ENCODE peak calls at places on chromosomes 11 and 22, in nine cellular contexts. E is heart left ventricle; V is iPS-NIHi11; R is naive thymus-derived CD8-positive, alpha-beta T cell; L is M059J; A is T-cell; Z is AG04450; Y is sciatic nerve; J is activated CD8-positive, alpha-beta T cell treated with anti-CD3 and anti-CD28 coated beads, Interleukin-2, amount 10 ng/mL, durations not matched to agents 7 days and 5 days. C is an unnamed sample.
A peak's percentile ranks its signal among the peaks of the same experiment; 100 is the strongest.

GRCh38 chr11:3021125-3021524 is 29.0 kb upstream of the NAP1L4 start:
- DNase-seq in R (peak; percentile 56), L (peak; percentile 46), Y (no peak), A (peak; percentile 27), J (peak; percentile 64), V (peak; percentile 82), Z (no peak), E (no peak), C (peak; percentile 68)

GRCh38 chr22:41480397-41480735 is 11.4 kb downstream of the ACO2 start:
- DNase-seq in L (peak; percentile 68), V (no peak), R (no peak), J (no peak), Y (no peak), A (no peak), Z (peak; percentile 66), E (no peak), C (no peak)

GRCh38 chr22:28027453-28028448 is 108.7 kb upstream of the PITPNB start:
- DNase-seq in E (no peak), J (no peak), Y (peak; percentile 54), L (no peak), A (no peak), V (no peak), R (no peak), Z (no peak), C (no peak)

GRCh38 chr22:23088199-23088604 is 17.9 kb downstream of the GNAZ start:
- DNase-seq in Z (no peak), Y (no peak), E (no peak), R (no peak), L (no peak), V (peak; percentile 53), J (peak; percentile 45), A (no peak), C (peak; percentile 67)

GRCh38 chr11:46003647-46004046 is 81.2 kb downstream of the LARGE2 start:
- DNase-seq in L (no peak), Y (no peak), E (no peak), R (no peak), Z (no peak), A (no peak), J (no peak), V (no peak), C (no peak)

GRCh38 chr11:39810358-39810757 is 1649.1 kb downstream of the LRRC4C start:
- DNase-seq in V (no peak), L (no peak), Z (no peak), A (no peak), R (no peak), E (no peak), J (no peak), Y (no peak), C (peak; percentile 30)

GRCh38 chr11:5171856-5172255 is 17.3 kb upstream of the OR52A1 start:
- DNase-seq in E (no peak), L (no peak), R (no peak), V (no peak), Y (no peak), Z (no peak), A (no peak), J (no peak), C (no peak)

GRCh38 chr11:76628408-76628947 is 42.1 kb downstream of the LRRC32 start:
- DNase-seq in E (no peak), R (no peak), Z (no peak), V (no peak), A (no peak), L (no peak), J (peak; percentile 29), Y (no peak), C (no peak)

GRCh38 chr22:49964493-49965290 is 4.1 kb downstream of the PIM3 start:
- DNase-seq in E (peak; percentile 16), R (peak; percentile 18), J (no peak), A (no peak), Y (peak; percentile 63), Z (no peak), L (no peak), V (no peak), C (peak; percentile 23)

GRCh38 chr11:125924384-125925007 is 20.2 kb downstream of the DDX25 start:
- DNase-seq in V (no peak), Z (no peak), A (no peak), L (no peak), E (no peak), J (no peak), Y (no peak), R (no peak), C (no peak)